ENCODE peak calls at places on chromosomes 3 and 15, in four cellular contexts. A is ovary, L is fibroblast of lung, Y is K562. W is an unnamed sample.
A peak's percentile ranks its signal among the peaks of the same experiment; 100 is the strongest.

GRCh38 chr3:159785276-159785675 is 203.4 kb upstream of the IL12A start:
- DNase-seq in L (peak; percentile 45), Y (no peak), A (no peak), W (no peak)

GRCh38 chr3:105805402-105805801 is 63.4 kb downstream of the CBLB start:
- DNase-seq in L (no peak), A (no peak), Y (no peak), W (no peak)

GRCh38 chr3:21273256-21273999 is 477.6 kb downstream of the ZNF385D start:
- DNase-seq in Y (no peak), A (no peak), L (peak; percentile 80), W (no peak)

GRCh38 chr3:56122911-56123310 is 345.4 kb downstream of the ERC2 start:
- DNase-seq in A (no peak), L (no peak), Y (no peak), W (no peak)

GRCh38 chr3:21682231-21682630 is 68.8 kb downstream of the ZNF385D start:
- DNase-seq in A (no peak), Y (no peak), L (no peak), W (no peak)

GRCh38 chr3:151218136-151218535 is 15.1 kb upstream of the GPR171 start:
- DNase-seq in L (no peak), Y (no peak), A (no peak), W (no peak)

GRCh38 chr15:70132148-70132547 is 34.4 kb upstream of the TLE3 start:
- DNase-seq in Y (no peak), A (no peak), L (peak; percentile 83), W (no peak)

GRCh38 chr15:63539517-63539916 is 35.1 kb downstream of the USP3 start:
- DNase-seq in Y (peak; percentile 47), A (no peak), L (no peak), W (no peak)

GRCh38 chr15:89052474-89052873 is 35.8 kb upstream of the ABHD2 start:
- DNase-seq in L (peak; percentile 99), A (no peak), Y (no peak), W (no peak)

GRCh38 chr3:109643590-109643989 is 306.2 kb upstream of the DPPA4 start:
- DNase-seq in L (peak; percentile 82), A (no peak), Y (no peak), W (no peak)

GRCh38 chr3:79729096-79729495 is 38.7 kb downstream of the ROBO1 start:
- DNase-seq in A (peak; percentile 43), Y (no peak), L (peak; percentile 56), W (no peak)

GRCh38 chr3:99172736-99173657 is 271.5 kb upstream of the DCBLD2 start:
- DNase-seq in Y (peak; percentile 37), L (peak; percentile 71), A (no peak), W (peak; percentile 61)

GRCh38 chr3:23999012-23999641 is 54.0 kb downstream of the NR1D2 start:
- DNase-seq in L (peak; percentile 14), Y (peak; percentile 78), A (peak; percentile 79), W (peak; percentile 49)

GRCh38 chr15:52559583-52559982 is 9.2 kb downstream of the ARPP19 start:
- DNase-seq in A (no peak), L (peak; percentile 67), Y (peak; percentile 37), W (no peak)

GRCh38 chr3:29614954-29615353 is 334.1 kb downstream of the RBMS3 start:
- DNase-seq in L (no peak), A (no peak), Y (no peak), W (no peak)

GRCh38 chr3:15052335-15053242 is 12.5 kb downstream of the MRPS25 start:
- DNase-seq in L (no peak), A (no peak), Y (peak; percentile 96), W (no peak)

GRCh38 chr3:11465744-11466611 is 177.7 kb downstream of the VGLL4 start:
- DNase-seq in A (no peak), L (peak; percentile 95), Y (no peak), W (no peak)

GRCh38 chr3:160409812-160410610 is 10.6 kb downstream of the SMC4 start:
- DNase-seq in A (no peak), Y (no peak), L (peak; percentile 24), W (no peak)

GRCh38 chr3:72892870-72893269 is 5.0 kb downstream of the GXYLT2 start:
- DNase-seq in A (no peak), Y (peak; percentile 64), L (no peak), W (peak; percentile 24)

GRCh38 chr15:98674336-98674735 is 26.0 kb downstream of the IGF1R start:
- DNase-seq in A (no peak), L (peak; percentile 41), Y (no peak), W (no peak)

GRCh38 chr3:197397812-197398211 is 99.4 kb upstream of the DLG1 start:
- DNase-seq in L (no peak), Y (no peak), A (no peak), W (no peak)

DNA sequence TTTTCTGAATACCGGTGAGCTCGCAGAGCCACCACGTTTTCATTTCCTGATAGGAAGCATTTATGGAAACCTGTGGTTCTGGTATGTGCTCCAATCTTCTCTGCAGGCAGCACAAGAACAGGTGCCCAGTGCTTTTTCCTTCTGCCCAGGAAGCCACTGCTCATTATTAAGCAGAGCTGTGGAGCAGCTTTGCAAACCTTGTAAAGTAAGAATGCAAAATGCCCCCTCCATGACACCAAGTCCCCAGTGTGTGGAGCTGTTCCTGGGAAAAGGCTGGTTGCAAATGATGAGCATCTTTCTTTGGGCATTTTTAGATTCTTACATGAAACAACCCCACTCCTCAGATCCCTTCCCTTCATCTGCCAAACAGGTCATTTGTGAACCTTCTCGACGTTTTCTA is 65.7 kb upstream of the MRPL3 start:
- DNase-seq in Y (no peak), L (no peak), A (no peak), W (no peak)
- H3K4me3 ChIP-seq in Y (no peak overlapping the region), L (no peak overlapping the region), A (no peak overlapping the region), W (no peak overlapping the region)

GRCh38 chr3:101827211-101828174 is 21.8 kb upstream of the NFKBIZ start:
- DNase-seq in A (peak; percentile 77), Y (peak; percentile 84), L (peak; percentile 87), W (no peak)
- TF ChIP-seq CTCF in A (no peak), Y (no peak), L (no peak), W (no peak)

GRCh38 chr15:96171842-96172241 is 158.7 kb upstream of the NR2F2 start:
- DNase-seq in A (no peak), L (peak; percentile 54), Y (no peak), W (no peak)
- H3K27me3 ChIP-seq in A (no peaks in the 10 kb centered on the region), L (no peaks in the 10 kb centered on the region), Y (no peaks in the 10 kb centered on the region), W (peaks cover 7% of the 10 kb centered on the region)

GRCh38 chr3:50350527-50351317 is at the start of the genes CYB561D2 and NPRL2:
- DNase-seq in L (peak; percentile 92), A (peak; percentile 95), Y (peak; percentile 90), W (peak; percentile 98)

GRCh38 chr3:50350213-50350526 is 405 bp downstream of the NPRL2 start:
- DNase-seq in L (no peak), Y (no peak), A (no peak), W (no peak)

GRCh38 chr3:50352762-50353161 is 2.1 kb downstream of the CYB561D2 start:
- DNase-seq in A (no peak), L (no peak), Y (no peak), W (no peak)

GRCh38 chr3:50353231-50354004 is 2.8 kb downstream of the CYB561D2 start:
- DNase-seq in A (no peak), L (no peak), Y (no peak), W (no peak)

DNA sequence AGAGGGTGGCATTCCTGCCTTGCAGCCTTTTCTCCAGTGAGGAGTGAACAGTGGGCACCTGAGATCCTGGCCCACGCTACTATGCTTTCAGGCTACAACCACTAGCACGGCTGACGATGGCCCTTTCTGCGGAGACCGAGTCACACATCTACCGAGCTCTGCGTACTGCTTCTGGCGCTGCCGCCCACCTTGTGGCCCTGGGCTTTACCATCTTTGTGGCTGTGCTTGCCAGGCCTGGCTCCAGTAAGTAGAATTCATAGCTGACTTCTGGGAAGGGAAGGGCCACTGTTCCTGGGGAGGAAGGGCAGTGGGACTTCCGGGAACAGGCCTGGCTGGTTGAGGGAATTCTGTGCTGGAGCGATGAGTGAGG is 641 bp downstream of the CYB561D2 start:
- DNase-seq in L (no peak), A (no peak), Y (no peak), W (no peak)
- H3K4me3 ChIP-seq in L (peak overlapping the region; percentile 87), A (peak overlapping the region; percentile 75), Y (peak overlapping the region; percentile 72), W (peak overlapping the region; percentile 87)

GRCh38 chr15:47500823-47501222 is 216.5 kb upstream of the SEMA6D start:
- DNase-seq in A (no peak), Y (no peak), L (no peak), W (no peak)
- TF ChIP-seq CTCF in A (no peak), Y (no peak), L (no peak), W (no peak)